ENCODE peak calls at places on chromosomes 2 and 18, in ten cellular contexts. M, W, D, X, G, Q, H, S, T and O are unnamed samples.

GRCh38 chr2:220504890-220505564 is 877.6 kb downstream of the SLC4A3 start:
- DNase-seq in M (peak), W (peak), D (no peak), X (no peak), G (no peak), Q (peak), H (no peak), S (no peak), T (no peak), O (no peak)

GRCh38 chr2:80292474-80292873 is 12.1 kb downstream of the LRRTM1 start:
- DNase-seq in M (no peak), W (no peak), D (no peak), X (no peak), G (no peak), Q (no peak), H (no peak), S (no peak), T (no peak), O (no peak)

GRCh38 chr2:152823901-152824300 is 105.5 kb downstream of the ARL6IP6 start:
- DNase-seq in M (no peak), W (no peak), D (no peak), X (no peak), G (no peak), Q (no peak), H (no peak), S (no peak), T (no peak), O (no peak)

GRCh38 chr2:55862269-55862668 is 61.3 kb downstream of the EFEMP1 start:
- DNase-seq in M (peak), W (peak), D (peak), X (peak), G (no peak), Q (no peak), H (no peak), S (no peak), T (peak), O (no peak)

GRCh38 chr2:110713508-110714362 is 18.6 kb upstream of the ACOXL start:
- DNase-seq in M (no peak), W (no peak), D (no peak), X (no peak), G (no peak), Q (no peak), H (peak), S (no peak), T (no peak), O (no peak)

GRCh38 chr2:240437861-240438809 is 2.7 kb downstream of the GPC1 start:
- DNase-seq in M (peak), W (no peak), D (peak), X (no peak), G (peak), Q (peak), H (peak), S (peak), T (peak), O (no peak)

GRCh38 chr18:9101730-9102390 is 639 bp upstream of the NDUFV2 start:
- DNase-seq in M (peak), W (peak), D (no peak), X (no peak), G (no peak), Q (no peak), H (peak), S (peak), T (peak), O (no peak)

GRCh38 chr18:10499230-10499629 is 26.6 kb upstream of the NAPG start:
- DNase-seq in M (no peak), W (no peak), D (no peak), X (no peak), G (no peak), Q (no peak), H (no peak), S (no peak), T (no peak), O (no peak)

GRCh38 chr2:16546128-16546754 is 119.4 kb downstream of the CYRIA start:
- DNase-seq in M (peak), W (peak), D (no peak), X (no peak), G (peak), Q (peak), H (peak), S (no peak), T (no peak), O (no peak)

GRCh38 chr18:23658296-23658695 is 4.4 kb downstream of the ANKRD29 start:
- DNase-seq in M (peak), W (no peak), D (no peak), X (no peak), G (no peak), Q (no peak), H (no peak), S (no peak), T (no peak), O (no peak)

GRCh38 chr2:230227216-230227615 is 1.7 kb downstream of the SP140 start:
- DNase-seq in M (no peak), W (no peak), D (no peak), X (no peak), G (no peak), Q (no peak), H (no peak), S (peak), T (no peak), O (no peak)

GRCh38 chr2:40123321-40123720 is 328.6 kb downstream of the SLC8A1 start:
- DNase-seq in M (peak), W (no peak), D (no peak), X (no peak), G (no peak), Q (no peak), H (no peak), S (no peak), T (no peak), O (no peak)

GRCh38 chr18:23115683-23116096 is 19.6 kb upstream of the CABLES1 start:
- DNase-seq in M (peak), W (peak), D (no peak), X (peak), G (no peak), Q (no peak), H (no peak), S (no peak), T (no peak), O (no peak)

GRCh38 chr18:68447286-68447685 is 267.6 kb downstream of the TMX3 start:
- DNase-seq in M (peak), W (no peak), D (no peak), X (no peak), G (no peak), Q (no peak), H (no peak), S (no peak), T (no peak), O (no peak)

GRCh38 chr18:59917422-59917821 is 17.6 kb downstream of the PMAIP1 start:
- DNase-seq in M (peak), W (no peak), D (no peak), X (no peak), G (no peak), Q (no peak), H (no peak), S (no peak), T (peak), O (no peak)

GRCh38 chr2:159891917-159892691 is 94.1 kb upstream of the CD302 start:
- DNase-seq in M (peak), W (peak), D (no peak), X (peak), G (no peak), Q (no peak), H (peak), S (no peak), T (no peak), O (no peak)

GRCh38 chr2:232204457-232204931 is 174.1 kb upstream of the ALPP start:
- DNase-seq in M (peak), W (no peak), D (peak), X (no peak), G (peak), Q (no peak), H (no peak), S (no peak), T (no peak), O (no peak)

GRCh38 chr2:224556381-224556780 is 28.8 kb downstream of the CUL3 start:
- DNase-seq in M (peak), W (no peak), D (no peak), X (no peak), G (no peak), Q (no peak), H (no peak), S (no peak), T (no peak), O (no peak)

GRCh38 chr2:240144649-240145261 is 4.3 kb upstream of the OTOS start:
- DNase-seq in M (no peak), W (no peak), D (no peak), X (no peak), G (no peak), Q (no peak), H (no peak), S (no peak), T (no peak), O (no peak)

GRCh38 chr2:126448611-126449010 is 207.3 kb upstream of the GYPC start:
- DNase-seq in M (no peak), W (no peak), D (no peak), X (no peak), G (no peak), Q (no peak), H (peak), S (no peak), T (no peak), O (no peak)

GRCh38 chr2:42099431-42100173 is 51.8 kb downstream of the PKDCC start:
- DNase-seq in M (no peak), W (no peak), D (no peak), X (no peak), G (no peak), Q (peak), H (peak), S (no peak), T (no peak), O (no peak)

GRCh38 chr2:100397117-100397860 is 20.2 kb downstream of the CHST10 start:
- DNase-seq in M (peak), W (no peak), D (no peak), X (no peak), G (no peak), Q (no peak), H (no peak), S (no peak), T (no peak), O (no peak)

GRCh38 chr18:13427354-13427753 is 208.8 kb downstream of the LDLRAD4 start:
- DNase-seq in M (no peak), W (no peak), D (peak), X (no peak), G (no peak), Q (no peak), H (no peak), S (no peak), T (no peak), O (no peak)

GRCh38 chr2:240584486-240585031 is 2.0 kb upstream of the CAPN10 start:
- DNase-seq in M (peak), W (peak), D (no peak), X (no peak), G (no peak), Q (peak), H (peak), S (no peak), T (no peak), O (no peak)

GRCh38 chr2:198916548-198916947 is 541.2 kb downstream of the SATB2 start:
- DNase-seq in M (no peak), W (no peak), D (no peak), X (no peak), G (no peak), Q (no peak), H (no peak), S (no peak), T (no peak), O (no peak)

GRCh38 chr18:28855989-28856388 is 679.1 kb upstream of the CDH2 start:
- DNase-seq in M (peak), W (no peak), D (no peak), X (no peak), G (no peak), Q (peak), H (no peak), S (no peak), T (no peak), O (no peak)

GRCh38 chr2:235966396-235966795 is 201.8 kb downstream of the GBX2 start:
- DNase-seq in M (no peak), W (no peak), D (peak), X (no peak), G (no peak), Q (peak), H (no peak), S (no peak), T (no peak), O (no peak)

GRCh38 chr18:50250935-50251334 is 15.4 kb downstream of the CFAP53 start:
- DNase-seq in M (no peak), W (no peak), D (no peak), X (no peak), G (no peak), Q (no peak), H (no peak), S (no peak), T (no peak), O (no peak)

GRCh38 chr18:74412106-74412880 is 44.8 kb downstream of the DIPK1C start:
- DNase-seq in M (no peak), W (no peak), D (no peak), X (no peak), G (no peak), Q (no peak), H (no peak), S (no peak), T (no peak), O (no peak)

GRCh38 chr2:77443076-77443475 is 79.1 kb downstream of the LRRTM4 start:
- DNase-seq in M (peak), W (no peak), D (no peak), X (no peak), G (no peak), Q (no peak), H (no peak), S (no peak), T (no peak), O (no peak)

GRCh38 chr2:187453078-187453641 is 5.1 kb upstream of the CALCRL start:
- DNase-seq in M (no peak), W (no peak), D (no peak), X (no peak), G (peak), Q (no peak), H (peak), S (no peak), T (no peak), O (no peak)

GRCh38 chr2:126653102-126653501 is 2.9 kb upstream of the GYPC start:
- DNase-seq in M (no peak), W (no peak), D (no peak), X (no peak), G (no peak), Q (no peak), H (no peak), S (no peak), T (no peak), O (no peak)

GRCh38 chr2:144456680-144457079 is 63.2 kb downstream of the ZEB2 start:
- DNase-seq in M (peak), W (peak), D (no peak), X (peak), G (peak), Q (no peak), H (no peak), S (no peak), T (peak), O (no peak)

GRCh38 chr2:23532311-23533013 is 147.5 kb downstream of the KLHL29 start:
- DNase-seq in M (no peak), W (no peak), D (peak), X (no peak), G (peak), Q (no peak), H (no peak), S (peak), T (no peak), O (no peak)

GRCh38 chr18:25373443-25373842 is 21.5 kb upstream of the ZNF521 start:
- DNase-seq in M (no peak), W (no peak), D (no peak), X (no peak), G (no peak), Q (no peak), H (no peak), S (no peak), T (no peak), O (no peak)

DNA sequence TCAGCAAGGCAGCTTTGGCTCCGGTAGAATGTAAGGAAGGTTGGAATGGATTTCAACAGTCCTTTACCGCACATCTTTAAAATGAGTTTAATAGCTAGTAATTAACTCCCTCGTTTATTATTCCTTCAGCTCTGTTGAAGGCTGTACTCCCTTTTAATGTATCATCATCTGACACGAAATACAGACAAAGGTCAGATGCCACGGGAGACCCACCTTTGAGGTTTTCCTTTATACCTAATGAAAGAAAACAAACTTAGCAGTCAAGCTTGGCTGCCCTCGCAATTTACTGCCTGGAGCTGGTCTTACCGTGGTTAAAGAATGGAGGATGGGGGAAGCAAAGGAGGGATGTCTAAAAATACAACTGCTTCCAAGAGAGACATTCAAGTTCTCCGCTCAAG is 1.1 kb downstream of the TMEM200C start:
- DNase-seq in M (no peak), W (no peak), D (no peak), X (no peak), G (no peak), Q (no peak), H (no peak), S (no peak), T (no peak), O (no peak)
- H3K4me3 ChIP-seq in M (peak), W (peak), D (no peak), X (no peak), G (peak), Q (peak), H (no peak), S (no peak), T (peak), O (peak)

DNA sequence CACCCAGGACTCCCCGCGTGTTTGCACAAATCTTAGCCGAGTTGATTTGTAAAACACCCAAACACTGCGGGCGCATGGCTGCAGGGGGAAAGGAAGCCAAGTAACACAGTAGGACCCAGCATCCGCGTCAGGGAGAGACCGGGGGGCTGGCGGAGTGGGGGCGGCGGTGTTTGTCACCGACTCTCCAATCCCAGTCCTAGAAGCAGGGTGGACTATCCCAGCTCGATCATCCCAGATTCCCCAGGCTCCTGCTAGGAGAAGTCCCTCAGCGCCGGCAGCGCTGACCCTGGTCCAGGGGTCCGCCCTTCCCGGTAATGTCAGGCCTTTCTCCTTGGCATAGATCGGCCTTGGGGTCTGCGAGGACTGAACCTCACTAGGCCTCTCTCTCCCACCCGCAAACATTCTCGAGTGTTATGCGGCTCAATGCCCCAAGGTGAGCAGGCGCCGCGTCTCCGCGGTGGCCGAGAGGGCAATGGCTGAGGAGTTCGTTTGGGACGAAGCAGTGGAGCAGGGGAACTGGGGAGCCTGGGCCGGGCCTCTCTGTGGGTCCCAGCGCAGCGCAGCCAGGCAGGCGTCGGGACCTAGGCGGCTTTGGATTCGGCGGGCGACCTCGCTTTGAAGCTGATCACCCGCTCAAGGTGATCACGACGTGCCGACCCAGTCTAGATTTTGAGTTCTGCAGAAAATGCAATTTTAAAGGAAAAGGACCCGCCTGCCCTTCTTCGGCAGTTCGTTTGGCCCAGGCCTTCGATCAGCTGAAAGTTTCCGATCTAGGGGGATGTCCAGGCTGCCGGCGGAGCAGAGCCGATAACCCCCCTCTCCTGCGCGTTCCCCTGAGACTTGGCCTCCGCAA is 1.5 kb upstream of the GDF7 start:
- DNase-seq in M (no peak), W (no peak), D (no peak), X (no peak), G (no peak), Q (peak), H (no peak), S (no peak), T (no peak), O (no peak)
- H3K4me3 ChIP-seq in M (peak), W (no peak), D (peak), X (peak), G (peak), Q (peak), H (peak), S (no peak), T (peak), O (peak)

DNA sequence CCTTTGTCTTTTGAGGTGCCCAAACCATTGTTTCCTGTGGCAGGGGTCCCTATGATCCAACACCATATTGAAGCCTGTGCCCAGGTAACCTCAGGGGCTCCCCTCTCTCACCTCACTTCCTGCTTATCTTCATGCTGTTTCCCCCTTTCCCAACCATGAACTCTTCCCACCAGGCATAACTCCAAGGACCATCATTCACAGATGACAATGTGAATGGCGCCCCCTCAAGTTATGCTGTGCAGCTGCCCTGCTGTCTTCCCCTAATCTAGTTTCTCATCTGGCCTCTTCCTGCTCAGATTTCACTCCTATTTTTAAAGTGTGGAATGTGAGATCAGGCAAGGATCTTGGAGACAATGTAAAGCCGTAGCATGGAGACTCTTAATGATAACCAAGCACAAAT is 1.4 kb downstream of the GMPPA start:
- DNase-seq in M (peak), W (no peak), D (no peak), X (no peak), G (no peak), Q (no peak), H (no peak), S (no peak), T (no peak), O (no peak)
- H3K4me3 ChIP-seq in M (peak), W (no peak), D (no peak), X (peak), G (no peak), Q (peak), H (no peak), S (no peak), T (no peak), O (no peak)

DNA sequence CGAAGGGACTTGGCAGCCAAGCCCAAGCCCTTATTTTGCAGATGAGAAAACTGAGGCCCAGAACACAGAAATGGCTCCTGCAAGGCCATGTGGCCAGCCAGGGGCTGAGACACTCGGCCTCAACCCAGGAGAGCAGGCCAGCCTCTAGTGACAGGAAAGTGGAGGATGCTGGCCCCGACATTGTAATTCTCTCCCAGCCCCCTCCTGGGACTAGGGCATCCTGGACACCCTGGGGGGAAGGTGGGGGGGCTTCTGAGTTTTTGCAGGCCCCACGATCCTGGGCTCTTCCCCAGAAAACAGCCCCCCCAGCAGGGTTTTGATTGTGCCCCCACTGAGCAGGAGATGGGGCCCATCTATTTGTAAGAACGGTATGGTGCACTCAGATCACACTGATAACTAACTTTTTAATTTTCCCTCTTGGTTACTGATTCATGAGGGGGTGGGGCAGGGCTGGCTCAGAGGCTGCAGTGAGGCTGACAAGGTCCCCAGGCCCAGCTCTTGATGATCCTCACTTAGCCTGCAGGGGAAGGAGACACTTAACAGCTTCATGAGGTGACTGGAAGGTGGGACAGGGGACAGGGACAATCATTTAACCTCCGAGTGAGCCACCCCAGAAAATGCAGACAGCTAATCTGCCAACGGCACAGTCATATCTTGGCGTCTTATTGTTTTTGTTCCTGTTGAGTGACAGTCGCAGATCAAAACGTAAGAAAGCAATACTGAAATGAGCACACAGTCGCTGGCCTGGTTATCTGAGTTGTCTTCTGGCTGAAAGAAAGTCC is 18.9 kb downstream of the SMAD7 start:
- DNase-seq in M (no peak), W (no peak), D (no peak), X (no peak), G (no peak), Q (no peak), H (peak), S (no peak), T (no peak), O (no peak)
- H3K4me3 ChIP-seq in M (no peak), W (no peak), D (no peak), X (no peak), G (no peak), Q (no peak), H (peak), S (no peak), T (no peak), O (no peak)

DNA sequence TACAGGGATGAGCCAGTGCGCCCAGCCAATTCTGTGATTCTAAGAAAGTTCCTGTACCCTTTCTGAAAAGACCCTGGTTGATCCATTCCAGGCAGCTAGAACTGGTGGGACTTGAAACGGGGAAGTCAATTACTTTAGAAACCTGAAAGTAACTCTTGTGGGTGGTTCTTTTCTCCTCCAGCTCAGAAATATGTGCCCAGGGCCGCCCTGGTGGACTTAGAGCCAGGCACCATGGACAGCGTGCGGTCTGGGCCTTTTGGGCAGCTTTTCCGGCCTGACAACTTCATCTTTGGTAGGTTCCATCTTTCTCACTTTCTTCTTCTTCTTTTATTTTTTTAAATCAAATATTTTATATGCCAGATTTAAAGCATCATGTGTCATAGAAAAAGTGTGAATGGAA is 2.7 kb downstream of the TUBB6 start:
- DNase-seq in M (no peak), W (no peak), D (peak), X (no peak), G (no peak), Q (no peak), H (no peak), S (no peak), T (no peak), O (no peak)
- H3K4me3 ChIP-seq in M (peak), W (peak), D (no peak), X (no peak), G (no peak), Q (peak), H (no peak), S (no peak), T (no peak), O (no peak)